ENCODE peak calls at places on chromosomes 7 and 10, in ten cellular contexts. One of them, this sample, is unnamed.

GRCh38 chr7:50068850-50069551 is 24.0 kb downstream of the ZPBP start:
- DNase-seq in non-pigmented ciliary epithelial cell: no peak
- DNase-seq in activated naive CD8-positive, alpha-beta T cell treated with anti-CD3 and anti-CD28 coated beads, Interleukin-2, amount 50 U/mL, for 24 hours: no peak
- DNase-seq in Daoy: peak
- DNase-seq in glomerular endothelial cell: no peak
- DNase-seq in stimulated activated CD4-positive, alpha-beta T cell treated with anti-CD3 and anti-CD28 coated beads, Interleukin-1b, Interleukin-23, amount 100 ng/mL, for 1 hour: no peak
- DNase-seq in ureter: peak
- DNase-seq in retina: no peak
- DNase-seq in GM13977: peak
- DNase-seq in posterior cingulate gyrus: peak
- DNase-seq in this sample: no peak

GRCh38 chr10:98364432-98365102 is 50.4 kb downstream of the PYROXD2 start:
- DNase-seq in non-pigmented ciliary epithelial cell: no peak
- DNase-seq in activated naive CD8-positive, alpha-beta T cell treated with anti-CD3 and anti-CD28 coated beads, Interleukin-2, amount 50 U/mL, for 24 hours: no peak
- DNase-seq in Daoy: no peak
- DNase-seq in glomerular endothelial cell: no peak
- DNase-seq in stimulated activated CD4-positive, alpha-beta T cell treated with anti-CD3 and anti-CD28 coated beads, Interleukin-1b, Interleukin-23, amount 100 ng/mL, for 1 hour: no peak
- DNase-seq in ureter: no peak
- DNase-seq in retina: no peak
- DNase-seq in GM13977: no peak
- DNase-seq in posterior cingulate gyrus: peak
- DNase-seq in this sample: no peak

GRCh38 chr10:92284112-92284704 is 6.7 kb downstream of the CPEB3 start:
- DNase-seq in non-pigmented ciliary epithelial cell: no peak
- DNase-seq in activated naive CD8-positive, alpha-beta T cell treated with anti-CD3 and anti-CD28 coated beads, Interleukin-2, amount 50 U/mL, for 24 hours: no peak
- DNase-seq in Daoy: no peak
- DNase-seq in glomerular endothelial cell: no peak
- DNase-seq in stimulated activated CD4-positive, alpha-beta T cell treated with anti-CD3 and anti-CD28 coated beads, Interleukin-1b, Interleukin-23, amount 100 ng/mL, for 1 hour: no peak
- DNase-seq in ureter: no peak
- DNase-seq in retina: no peak
- DNase-seq in GM13977: no peak
- DNase-seq in posterior cingulate gyrus: no peak
- DNase-seq in this sample: no peak

GRCh38 chr10:121437596-121437995 is 160.6 kb downstream of the FGFR2 start:
- DNase-seq in non-pigmented ciliary epithelial cell: no peak
- DNase-seq in activated naive CD8-positive, alpha-beta T cell treated with anti-CD3 and anti-CD28 coated beads, Interleukin-2, amount 50 U/mL, for 24 hours: no peak
- DNase-seq in Daoy: no peak
- DNase-seq in glomerular endothelial cell: no peak
- DNase-seq in stimulated activated CD4-positive, alpha-beta T cell treated with anti-CD3 and anti-CD28 coated beads, Interleukin-1b, Interleukin-23, amount 100 ng/mL, for 1 hour: no peak
- DNase-seq in ureter: peak
- DNase-seq in retina: peak
- DNase-seq in GM13977: no peak
- DNase-seq in posterior cingulate gyrus: peak
- DNase-seq in this sample: no peak

GRCh38 chr10:89163265-89163995 is 43.7 kb downstream of the CH25H start:
- DNase-seq in non-pigmented ciliary epithelial cell: no peak
- DNase-seq in activated naive CD8-positive, alpha-beta T cell treated with anti-CD3 and anti-CD28 coated beads, Interleukin-2, amount 50 U/mL, for 24 hours: peak
- DNase-seq in Daoy: no peak
- DNase-seq in glomerular endothelial cell: no peak
- DNase-seq in stimulated activated CD4-positive, alpha-beta T cell treated with anti-CD3 and anti-CD28 coated beads, Interleukin-1b, Interleukin-23, amount 100 ng/mL, for 1 hour: peak
- DNase-seq in ureter: peak
- DNase-seq in retina: no peak
- DNase-seq in GM13977: peak
- DNase-seq in posterior cingulate gyrus: peak
- DNase-seq in this sample: peak

GRCh38 chr7:50307368-50308012 is 3.0 kb downstream of the IKZF1 start:
- DNase-seq in non-pigmented ciliary epithelial cell: no peak
- DNase-seq in activated naive CD8-positive, alpha-beta T cell treated with anti-CD3 and anti-CD28 coated beads, Interleukin-2, amount 50 U/mL, for 24 hours: peak
- DNase-seq in Daoy: no peak
- DNase-seq in glomerular endothelial cell: no peak
- DNase-seq in stimulated activated CD4-positive, alpha-beta T cell treated with anti-CD3 and anti-CD28 coated beads, Interleukin-1b, Interleukin-23, amount 100 ng/mL, for 1 hour: no peak
- DNase-seq in ureter: no peak
- DNase-seq in retina: no peak
- DNase-seq in GM13977: no peak
- DNase-seq in posterior cingulate gyrus: no peak
- DNase-seq in this sample: peak

GRCh38 chr7:20385121-20385520 is 54.4 kb downstream of the ITGB8 start:
- DNase-seq in non-pigmented ciliary epithelial cell: peak
- DNase-seq in activated naive CD8-positive, alpha-beta T cell treated with anti-CD3 and anti-CD28 coated beads, Interleukin-2, amount 50 U/mL, for 24 hours: no peak
- DNase-seq in Daoy: peak
- DNase-seq in glomerular endothelial cell: no peak
- DNase-seq in stimulated activated CD4-positive, alpha-beta T cell treated with anti-CD3 and anti-CD28 coated beads, Interleukin-1b, Interleukin-23, amount 100 ng/mL, for 1 hour: no peak
- DNase-seq in ureter: no peak
- DNase-seq in retina: no peak
- DNase-seq in GM13977: no peak
- DNase-seq in posterior cingulate gyrus: no peak
- DNase-seq in this sample: no peak

GRCh38 chr10:71076473-71077142 is 135.8 kb upstream of the UNC5B start:
- DNase-seq in non-pigmented ciliary epithelial cell: no peak
- DNase-seq in activated naive CD8-positive, alpha-beta T cell treated with anti-CD3 and anti-CD28 coated beads, Interleukin-2, amount 50 U/mL, for 24 hours: no peak
- DNase-seq in Daoy: no peak
- DNase-seq in glomerular endothelial cell: no peak
- DNase-seq in stimulated activated CD4-positive, alpha-beta T cell treated with anti-CD3 and anti-CD28 coated beads, Interleukin-1b, Interleukin-23, amount 100 ng/mL, for 1 hour: no peak
- DNase-seq in ureter: no peak
- DNase-seq in retina: peak
- DNase-seq in GM13977: no peak
- DNase-seq in posterior cingulate gyrus: no peak
- DNase-seq in this sample: no peak

GRCh38 chr10:954396-954795 is 22.9 kb upstream of the LARP4B start:
- DNase-seq in non-pigmented ciliary epithelial cell: no peak
- DNase-seq in activated naive CD8-positive, alpha-beta T cell treated with anti-CD3 and anti-CD28 coated beads, Interleukin-2, amount 50 U/mL, for 24 hours: no peak
- DNase-seq in Daoy: no peak
- DNase-seq in glomerular endothelial cell: no peak
- DNase-seq in stimulated activated CD4-positive, alpha-beta T cell treated with anti-CD3 and anti-CD28 coated beads, Interleukin-1b, Interleukin-23, amount 100 ng/mL, for 1 hour: no peak
- DNase-seq in ureter: no peak
- DNase-seq in retina: no peak
- DNase-seq in GM13977: no peak
- DNase-seq in posterior cingulate gyrus: peak
- DNase-seq in this sample: no peak

GRCh38 chr7:142960955-142961512 is 1.1 kb downstream of the KEL start:
- DNase-seq in non-pigmented ciliary epithelial cell: no peak
- DNase-seq in activated naive CD8-positive, alpha-beta T cell treated with anti-CD3 and anti-CD28 coated beads, Interleukin-2, amount 50 U/mL, for 24 hours: no peak
- DNase-seq in Daoy: no peak
- DNase-seq in glomerular endothelial cell: no peak
- DNase-seq in stimulated activated CD4-positive, alpha-beta T cell treated with anti-CD3 and anti-CD28 coated beads, Interleukin-1b, Interleukin-23, amount 100 ng/mL, for 1 hour: no peak
- DNase-seq in ureter: no peak
- DNase-seq in retina: no peak
- DNase-seq in GM13977: no peak
- DNase-seq in posterior cingulate gyrus: no peak
- DNase-seq in this sample: no peak

GRCh38 chr7:159047536-159047935 is 97.1 kb downstream of the VIPR2 start:
- DNase-seq in non-pigmented ciliary epithelial cell: no peak
- DNase-seq in activated naive CD8-positive, alpha-beta T cell treated with anti-CD3 and anti-CD28 coated beads, Interleukin-2, amount 50 U/mL, for 24 hours: no peak
- DNase-seq in Daoy: no peak
- DNase-seq in glomerular endothelial cell: no peak
- DNase-seq in stimulated activated CD4-positive, alpha-beta T cell treated with anti-CD3 and anti-CD28 coated beads, Interleukin-1b, Interleukin-23, amount 100 ng/mL, for 1 hour: no peak
- DNase-seq in ureter: no peak
- DNase-seq in retina: no peak
- DNase-seq in GM13977: no peak
- DNase-seq in posterior cingulate gyrus: no peak
- DNase-seq in this sample: no peak

GRCh38 chr7:131027287-131027773 is 293.3 kb upstream of the KLF14 start:
- DNase-seq in non-pigmented ciliary epithelial cell: peak
- DNase-seq in activated naive CD8-positive, alpha-beta T cell treated with anti-CD3 and anti-CD28 coated beads, Interleukin-2, amount 50 U/mL, for 24 hours: peak
- DNase-seq in Daoy: no peak
- DNase-seq in glomerular endothelial cell: no peak
- DNase-seq in stimulated activated CD4-positive, alpha-beta T cell treated with anti-CD3 and anti-CD28 coated beads, Interleukin-1b, Interleukin-23, amount 100 ng/mL, for 1 hour: no peak
- DNase-seq in ureter: no peak
- DNase-seq in retina: no peak
- DNase-seq in GM13977: no peak
- DNase-seq in posterior cingulate gyrus: peak
- DNase-seq in this sample: peak

GRCh38 chr10:86723009-86723408 is 33.4 kb upstream of the BMPR1A start:
- DNase-seq in non-pigmented ciliary epithelial cell: no peak
- DNase-seq in activated naive CD8-positive, alpha-beta T cell treated with anti-CD3 and anti-CD28 coated beads, Interleukin-2, amount 50 U/mL, for 24 hours: no peak
- DNase-seq in Daoy: no peak
- DNase-seq in glomerular endothelial cell: no peak
- DNase-seq in stimulated activated CD4-positive, alpha-beta T cell treated with anti-CD3 and anti-CD28 coated beads, Interleukin-1b, Interleukin-23, amount 100 ng/mL, for 1 hour: no peak
- DNase-seq in ureter: no peak
- DNase-seq in retina: no peak
- DNase-seq in GM13977: no peak
- DNase-seq in posterior cingulate gyrus: no peak
- DNase-seq in this sample: no peak

GRCh38 chr7:106060394-106060920 is 51.7 kb downstream of the SYPL1 start:
- DNase-seq in non-pigmented ciliary epithelial cell: no peak
- DNase-seq in activated naive CD8-positive, alpha-beta T cell treated with anti-CD3 and anti-CD28 coated beads, Interleukin-2, amount 50 U/mL, for 24 hours: no peak
- DNase-seq in Daoy: no peak
- DNase-seq in glomerular endothelial cell: no peak
- DNase-seq in stimulated activated CD4-positive, alpha-beta T cell treated with anti-CD3 and anti-CD28 coated beads, Interleukin-1b, Interleukin-23, amount 100 ng/mL, for 1 hour: no peak
- DNase-seq in ureter: no peak
- DNase-seq in retina: no peak
- DNase-seq in GM13977: no peak
- DNase-seq in posterior cingulate gyrus: no peak
- DNase-seq in this sample: no peak

GRCh38 chr7:134905375-134905774 is 80.9 kb upstream of the AGBL3 start:
- DNase-seq in non-pigmented ciliary epithelial cell: peak
- DNase-seq in activated naive CD8-positive, alpha-beta T cell treated with anti-CD3 and anti-CD28 coated beads, Interleukin-2, amount 50 U/mL, for 24 hours: no peak
- DNase-seq in Daoy: peak
- DNase-seq in glomerular endothelial cell: no peak
- DNase-seq in stimulated activated CD4-positive, alpha-beta T cell treated with anti-CD3 and anti-CD28 coated beads, Interleukin-1b, Interleukin-23, amount 100 ng/mL, for 1 hour: no peak
- DNase-seq in ureter: peak
- DNase-seq in retina: no peak
- DNase-seq in GM13977: no peak
- DNase-seq in posterior cingulate gyrus: peak
- DNase-seq in this sample: no peak

GRCh38 chr10:2839081-2839725 is 228.1 kb upstream of the PFKP start:
- DNase-seq in non-pigmented ciliary epithelial cell: no peak
- DNase-seq in activated naive CD8-positive, alpha-beta T cell treated with anti-CD3 and anti-CD28 coated beads, Interleukin-2, amount 50 U/mL, for 24 hours: peak
- DNase-seq in Daoy: peak
- DNase-seq in glomerular endothelial cell: peak
- DNase-seq in stimulated activated CD4-positive, alpha-beta T cell treated with anti-CD3 and anti-CD28 coated beads, Interleukin-1b, Interleukin-23, amount 100 ng/mL, for 1 hour: peak
- DNase-seq in ureter: no peak
- DNase-seq in retina: no peak
- DNase-seq in GM13977: peak
- DNase-seq in posterior cingulate gyrus: peak
- DNase-seq in this sample: no peak

This sample was measured in effector memory CD8-positive, alpha-beta T cell.